ENCODE peak calls at places on chromosome 14, in eight cellular contexts. X is fibroblast of mammary gland, J is A549, S is HCT116, E is IMR-90, V is astrocyte of the spinal cord, F is Peyer's patch, Q is pancreas. Z is an unnamed sample.

GRCh38 chr14:57729208-57730187 is 136.4 kb downstream of the SLC35F4 start:
- DNase-seq in V (no peak), Q (no peak), S (no peak), E (no peak), J (no peak), X (no peak), F (no peak), Z (no peak)

GRCh38 chr14:57921377-57921776 is 55.5 kb upstream of the SLC35F4 start:
- DNase-seq in F (no peak), S (no peak), Q (no peak), X (no peak), V (no peak), E (no peak), J (no peak), Z (no peak)

GRCh38 chr14:100899841-100900771 is 3.4 kb downstream of the RTL1 start:
- DNase-seq in X (no peak), F (peak), E (no peak), S (no peak), J (no peak), Q (peak), V (no peak), Z (no peak)

GRCh38 chr14:82642425-82642824 is 1108.8 kb upstream of the SEL1L start:
- DNase-seq in F (no peak), Q (peak), J (peak), X (peak), V (peak), E (no peak), S (no peak), Z (no peak)

GRCh38 chr14:71143391-71144290 is 236.4 kb downstream of the PCNX1 start:
- DNase-seq in E (peak), S (no peak), V (peak), Q (no peak), F (peak), J (no peak), X (peak), Z (no peak)

GRCh38 chr14:82190812-82191211 is 657.2 kb upstream of the SEL1L start:
- DNase-seq in F (no peak), V (no peak), X (no peak), Q (no peak), E (no peak), S (no peak), J (no peak), Z (no peak)

GRCh38 chr14:65392296-65392695 is 20.2 kb upstream of the FUT8 start:
- DNase-seq in X (no peak), Q (no peak), J (no peak), V (no peak), F (no peak), S (no peak), E (no peak), Z (no peak)

GRCh38 chr14:100660498-100661339 is 66.0 kb upstream of the DLK1 start:
- DNase-seq in F (no peak), Q (no peak), X (peak), V (no peak), J (no peak), S (peak), E (peak), Z (no peak)

GRCh38 chr14:73058923-73059311 is 583 bp downstream of the RBM25 start:
- DNase-seq in Q (no peak), F (no peak), S (no peak), J (peak), X (peak), V (peak), E (peak), Z (no peak)

GRCh38 chr14:101112351-101113107 is 209.0 kb upstream of the RTL1 start:
- DNase-seq in Q (no peak), J (no peak), S (no peak), X (no peak), V (no peak), E (no peak), F (peak), Z (no peak)

GRCh38 chr14:53331247-53331646 is 178.1 kb upstream of the DDHD1 start:
- DNase-seq in F (no peak), S (no peak), X (peak), J (no peak), E (peak), Q (no peak), V (peak), Z (peak)

GRCh38 chr14:99675951-99676350 is 8.1 kb upstream of the CYP46A1 start:
- DNase-seq in F (no peak), S (no peak), J (no peak), Q (no peak), X (no peak), E (no peak), V (no peak), Z (no peak)

GRCh38 chr14:68604822-68605221 is 188.0 kb downstream of the ZFP36L1 start:
- DNase-seq in E (no peak), F (no peak), V (no peak), Q (no peak), J (no peak), X (no peak), S (no peak), Z (no peak)

GRCh38 chr14:60845523-60845922 is 111.0 kb downstream of the MNAT1 start:
- DNase-seq in X (no peak), F (no peak), V (no peak), E (no peak), S (no peak), J (no peak), Q (no peak), Z (no peak)

GRCh38 chr14:104741803-104742251 is 11.1 kb upstream of the SIVA1 start:
- DNase-seq in E (no peak), S (no peak), J (no peak), Q (no peak), X (no peak), V (no peak), F (no peak), Z (no peak)

GRCh38 chr14:81314443-81315175 is 85.5 kb downstream of the STON2 start:
- DNase-seq in X (no peak), V (no peak), Q (no peak), S (no peak), F (no peak), E (no peak), J (no peak), Z (no peak)

GRCh38 chr14:100549834-100550625 is 37.2 kb downstream of the BEGAIN start:
- DNase-seq in E (no peak), J (no peak), F (no peak), Q (peak), V (no peak), X (no peak), S (no peak), Z (no peak)

GRCh38 chr14:44961151-44961729 is 507 bp downstream of the KLHL28 start:
- DNase-seq in X (peak), J (peak), Q (peak), E (peak), F (peak), V (peak), S (no peak), Z (no peak)

GRCh38 chr14:51157012-51157411 is 62.1 kb upstream of the TRIM9 start:
- DNase-seq in E (peak), V (no peak), F (no peak), S (peak), Q (no peak), J (peak), X (peak), Z (no peak)

GRCh38 chr14:69631509-69631908 is 20.1 kb downstream of the SUSD6 start:
- DNase-seq in X (no peak), E (peak), S (no peak), V (peak), Q (no peak), F (no peak), J (no peak), Z (no peak)

GRCh38 chr14:39265032-39265431 is 31.3 kb downstream of the MIA2 start:
- DNase-seq in F (no peak), V (peak), J (no peak), Q (no peak), S (peak), E (peak), X (peak), Z (no peak)

GRCh38 chr14:52987042-52987441 is 36.2 kb upstream of the FERMT2 start:
- DNase-seq in E (no peak), X (no peak), V (no peak), F (no peak), Q (no peak), S (no peak), J (no peak), Z (no peak)

GRCh38 chr14:72651081-72651480 is 242.8 kb downstream of the DPF3 start:
- DNase-seq in X (peak), J (no peak), Q (no peak), V (peak), E (peak), F (no peak), S (no peak), Z (no peak)

GRCh38 chr14:89252887-89253532 is 164.0 kb downstream of the FOXN3 start:
- DNase-seq in Q (no peak), V (no peak), J (no peak), X (peak), S (no peak), E (peak), F (no peak), Z (no peak)

GRCh38 chr14:96173646-96174475 is 30.8 kb upstream of the BDKRB2 start:
- DNase-seq in X (no peak), J (no peak), V (no peak), Q (no peak), E (no peak), F (no peak), S (no peak), Z (no peak)

GRCh38 chr14:65788876-65789859 is 376.6 kb downstream of the FUT8 start:
- DNase-seq in Q (no peak), V (no peak), E (no peak), F (no peak), S (no peak), X (no peak), J (no peak), Z (no peak)

GRCh38 chr14:81192594-81192993 is 28.2 kb downstream of the GTF2A1 start:
- DNase-seq in J (no peak), Q (no peak), X (no peak), F (no peak), S (no peak), V (no peak), E (no peak), Z (no peak)

GRCh38 chr14:64035143-64035542 is 182.3 kb downstream of the SYNE2 start:
- DNase-seq in Q (no peak), X (peak), S (no peak), V (peak), F (no peak), J (no peak), E (peak), Z (peak)

GRCh38 chr14:95421741-95422140 is 94.7 kb downstream of the SYNE3 start:
- DNase-seq in X (no peak), V (no peak), J (no peak), F (no peak), Q (no peak), S (no peak), E (no peak), Z (no peak)

GRCh38 chr14:36973806-36974442 is 198.5 kb downstream of the SLC25A21 start:
- DNase-seq in E (peak), V (peak), F (no peak), S (no peak), X (peak), Q (no peak), J (no peak), Z (peak)

GRCh38 chr14:89507926-89508460 is 91.0 kb upstream of the FOXN3 start:
- DNase-seq in Q (no peak), E (peak), J (no peak), S (peak), F (no peak), X (peak), V (peak), Z (no peak)

GRCh38 chr14:94884616-94885230 is 114.8 kb upstream of the GSC start:
- DNase-seq in Q (peak), X (no peak), E (no peak), J (no peak), F (no peak), S (no peak), V (no peak), Z (no peak)

DNA sequence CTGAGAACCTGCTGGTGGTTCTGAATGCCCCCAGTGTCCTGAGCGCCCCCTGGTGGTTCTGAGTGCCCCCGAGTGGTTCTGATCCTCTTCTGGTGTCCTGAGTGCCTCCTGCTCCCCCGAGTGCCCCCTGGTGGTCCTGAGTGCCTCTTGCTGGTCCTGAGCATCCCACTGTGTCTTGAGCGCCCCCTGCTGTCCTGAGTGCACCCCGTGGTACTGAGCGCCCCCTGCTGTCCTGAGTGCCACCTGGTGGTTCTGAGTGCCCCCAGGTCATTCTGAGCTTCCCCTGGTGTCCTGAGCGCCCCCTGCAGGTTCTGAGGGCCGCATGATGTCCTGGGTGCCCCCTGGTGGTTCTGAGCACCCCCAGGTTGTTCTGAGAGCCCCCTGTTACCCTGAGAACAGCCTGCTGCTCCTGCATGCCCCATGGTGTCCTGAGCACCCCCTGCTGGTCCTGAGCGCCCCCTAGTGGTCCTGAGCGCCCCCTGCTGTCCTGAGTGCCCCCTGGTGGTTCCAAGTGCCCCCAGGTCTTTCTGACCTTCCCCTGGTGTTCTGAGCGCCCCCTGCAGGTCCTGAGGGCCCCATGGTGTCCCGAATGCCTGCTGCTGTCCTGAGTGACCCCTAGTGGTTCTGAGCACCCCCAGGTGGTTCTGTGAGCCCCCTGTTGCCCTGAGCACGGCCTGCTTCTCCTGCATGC is 1165.4 kb downstream of the TMEM121 start:
- DNase-seq in J (no peak), Q (peak), S (no peak), F (peak), X (no peak), E (no peak), V (no peak), Z (no peak)
- TF ChIP-seq CTCF in J (no peak), Q (no peak), S (peak), F (peak), X (peak), E (peak), V (peak), Z (peak)

GRCh38 chr14:54396183-54396492 is 669 bp upstream of the CDKN3 start:
- DNase-seq in F (no peak), S (no peak), X (no peak), E (no peak), V (no peak), J (no peak), Q (no peak), Z (no peak)

GRCh38 chr14:54399560-54399959 is 2.8 kb downstream of the CDKN3 start:
- DNase-seq in Q (no peak), S (no peak), X (no peak), J (no peak), E (no peak), V (no peak), F (no peak), Z (no peak)

GRCh38 chr14:54395716-54396115 is 1.1 kb upstream of the CDKN3 start:
- DNase-seq in E (no peak), Q (no peak), S (no peak), J (no peak), V (no peak), F (no peak), X (no peak), Z (no peak)

GRCh38 chr14:54396493-54397335 is at the start of gene CDKN3:
- DNase-seq in Q (peak), F (peak), V (peak), J (peak), E (peak), S (peak), X (peak), Z (peak)

DNA sequence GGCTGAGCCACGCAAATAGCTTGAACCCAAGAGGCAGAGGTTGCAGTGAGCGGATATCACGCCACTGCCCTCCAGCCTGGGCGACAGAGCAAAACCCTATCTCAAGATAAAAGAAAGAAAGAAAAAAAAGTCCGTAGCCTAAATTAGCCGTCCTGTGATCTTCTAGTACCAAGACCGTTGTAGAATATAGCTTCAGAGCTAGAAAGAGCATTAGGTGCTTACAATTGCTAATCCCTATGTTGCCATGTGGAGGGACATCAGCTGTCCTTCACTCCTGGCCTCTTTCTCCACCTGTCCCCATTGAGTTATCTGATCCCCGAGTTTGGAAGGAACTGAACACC is 1.2 kb downstream of the CDKN3 start:
- DNase-seq in J (no peak), S (no peak), F (no peak), V (no peak), E (no peak), Q (no peak), X (no peak), Z (no peak)
- H3K4me3 ChIP-seq in J (peak), S (peak), F (peak), V (no peak), E (no peak), Q (no peak), X (peak), Z (no peak)

DNA sequence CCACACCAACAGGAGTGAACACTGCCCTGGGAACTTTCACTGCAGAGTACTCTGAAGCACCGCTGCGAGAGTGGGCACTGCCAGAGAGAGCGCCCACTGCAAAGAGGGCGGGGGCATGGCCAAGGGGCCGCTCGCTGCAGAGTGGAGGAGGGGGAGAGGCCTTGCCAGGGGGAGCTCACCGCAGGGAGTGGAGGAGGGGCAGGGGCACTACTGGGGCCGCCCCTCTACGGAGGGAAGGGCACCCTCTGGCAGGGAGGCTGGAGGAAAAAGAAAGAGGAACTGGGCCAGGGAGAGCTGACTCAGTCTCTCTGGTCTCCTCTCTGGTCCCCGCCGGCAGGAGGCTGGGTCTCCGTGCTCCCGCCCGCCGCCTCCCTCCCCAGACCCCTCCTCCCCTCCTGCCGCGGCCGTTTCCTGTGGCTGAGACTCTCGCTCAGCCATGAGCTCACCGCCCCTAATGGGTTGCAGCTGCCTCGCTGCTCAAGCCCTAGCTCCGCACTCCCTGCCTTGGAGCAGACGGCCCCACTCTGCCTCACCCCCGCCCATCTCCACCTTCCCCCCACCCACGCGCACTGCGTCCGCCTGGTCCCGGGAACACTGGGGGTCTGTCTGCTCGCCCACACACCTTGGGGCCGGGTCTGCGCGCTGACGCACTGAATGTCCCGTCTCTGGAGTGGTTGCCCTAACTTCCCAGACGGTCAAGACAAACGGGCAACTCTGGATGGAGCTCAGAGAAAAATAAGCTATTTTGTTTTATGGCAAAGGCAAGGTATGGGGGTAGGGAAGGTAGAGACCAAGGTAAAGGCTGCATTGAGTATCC is 1.3 kb downstream of the ARHGEF40 start:
- DNase-seq in V (peak), J (peak), E (peak), Q (peak), F (peak), X (peak), S (no peak), Z (peak)
- TF ChIP-seq CTCF in V (no peak), J (no peak), E (no peak), Q (no peak), F (no peak), X (no peak), S (no peak), Z (no peak)

GRCh38 chr14:97459180-97459579 is 662.0 kb downstream of the VRK1 start:
- DNase-seq in E (no peak), Q (no peak), V (no peak), F (no peak), S (no peak), X (no peak), J (no peak), Z (no peak)
- H3K4me3 ChIP-seq in E (no peak), Q (no peak), V (no peak), F (peak), S (no peak), X (no peak), J (no peak), Z (no peak)

GRCh38 chr14:91523972-91524371 is 13.9 kb upstream of the PPP4R3A start:
- DNase-seq in F (no peak), J (no peak), E (no peak), Q (no peak), V (no peak), X (no peak), S (no peak), Z (no peak)
- TF ChIP-seq CTCF in F (no peak), J (no peak), E (no peak), Q (no peak), V (no peak), X (no peak), S (peak), Z (no peak)

GRCh38 chr14:31457665-31458659 is 656 bp upstream of the DTD2 start:
- DNase-seq in E (no peak), X (no peak), S (no peak), Q (no peak), J (no peak), V (no peak), F (no peak), Z (no peak)
- H3K4me3 ChIP-seq in E (no peak), X (peak), S (peak), Q (peak), J (peak), V (peak), F (peak), Z (peak)

GRCh38 chr14:93332853-93333630 is at the start of gene BTBD7:
- DNase-seq in F (peak), V (peak), E (peak), J (peak), X (peak), Q (peak), S (peak), Z (peak)
- TF ChIP-seq CTCF in F (peak), V (peak), E (peak), J (no peak), X (peak), Q (no peak), S (no peak), Z (peak)